ENCODE peak calls at places on chromosomes 11 and 22, in seven cellular contexts. One of them, this sample, is unnamed.

GRCh38 chr11:112455791-112456190 is 195.1 kb upstream of the PLET1 start:
- DNase-seq in GF-D8: no peak
- DNase-seq in effector memory CD4-positive, alpha-beta T cell: no peak
- DNase-seq in caudate nucleus: no peak
- DNase-seq in myocyte: no peak
- DNase-seq in skeletal muscle cell: peak; percentile 4
- DNase-seq in spleen: no peak
- DNase-seq in this sample: no peak

GRCh38 chr22:22061085-22062077 is 78.8 kb upstream of the TOP3B start:
- DNase-seq in GF-D8: peak; percentile 81
- DNase-seq in effector memory CD4-positive, alpha-beta T cell: no peak
- DNase-seq in caudate nucleus: no peak
- DNase-seq in myocyte: peak; percentile 41
- DNase-seq in skeletal muscle cell: peak; percentile 71
- DNase-seq in spleen: no peak
- DNase-seq in this sample: no peak

GRCh38 chr11:65997286-65997685 is 4.7 kb downstream of the EIF1AD start:
- DNase-seq in GF-D8: peak; percentile 50
- DNase-seq in effector memory CD4-positive, alpha-beta T cell: no peak
- DNase-seq in caudate nucleus: no peak
- DNase-seq in myocyte: no peak
- DNase-seq in skeletal muscle cell: no peak
- DNase-seq in spleen: no peak
- DNase-seq in this sample: no peak

GRCh38 chr11:114180301-114181055 is 115.7 kb upstream of the NNMT start:
- DNase-seq in GF-D8: peak; percentile 31
- DNase-seq in effector memory CD4-positive, alpha-beta T cell: no peak
- DNase-seq in caudate nucleus: no peak
- DNase-seq in myocyte: peak; percentile 52
- DNase-seq in skeletal muscle cell: no peak
- DNase-seq in spleen: no peak
- DNase-seq in this sample: no peak

GRCh38 chr11:2466869-2467694 is 22.3 kb downstream of the KCNQ1 start:
- DNase-seq in GF-D8: peak; percentile 7
- DNase-seq in effector memory CD4-positive, alpha-beta T cell: peak; percentile 19
- DNase-seq in caudate nucleus: no peak
- DNase-seq in myocyte: no peak
- DNase-seq in skeletal muscle cell: no peak
- DNase-seq in spleen: peak; percentile 84
- DNase-seq in this sample: no peak

GRCh38 chr22:21827628-21828267 is 39.7 kb downstream of the MAPK1 start:
- DNase-seq in GF-D8: no peak
- DNase-seq in effector memory CD4-positive, alpha-beta T cell: no peak
- DNase-seq in caudate nucleus: no peak
- DNase-seq in myocyte: no peak
- DNase-seq in skeletal muscle cell: no peak
- DNase-seq in spleen: no peak
- DNase-seq in this sample: no peak

GRCh38 chr11:111819161-111820058 is 52.0 kb downstream of the ALG9 start:
- DNase-seq in GF-D8: peak; percentile 80
- DNase-seq in effector memory CD4-positive, alpha-beta T cell: no peak
- DNase-seq in caudate nucleus: no peak
- DNase-seq in myocyte: peak; percentile 52
- DNase-seq in skeletal muscle cell: peak; percentile 82
- DNase-seq in spleen: no peak
- DNase-seq in this sample: no peak

GRCh38 chr22:46065733-46066454 is 84.4 kb upstream of the PPARA start:
- DNase-seq in GF-D8: no peak
- DNase-seq in effector memory CD4-positive, alpha-beta T cell: no peak
- DNase-seq in caudate nucleus: no peak
- DNase-seq in myocyte: peak; percentile 60
- DNase-seq in skeletal muscle cell: no peak
- DNase-seq in spleen: no peak
- DNase-seq in this sample: no peak

GRCh38 chr11:46149826-46150225 is 28.6 kb upstream of the PHF21A start:
- DNase-seq in GF-D8: no peak
- DNase-seq in effector memory CD4-positive, alpha-beta T cell: no peak
- DNase-seq in caudate nucleus: no peak
- DNase-seq in myocyte: no peak
- DNase-seq in skeletal muscle cell: no peak
- DNase-seq in spleen: no peak
- DNase-seq in this sample: no peak

GRCh38 chr11:69084371-69084770 is 35.6 kb downstream of the TPCN2 start:
- DNase-seq in GF-D8: no peak
- DNase-seq in effector memory CD4-positive, alpha-beta T cell: no peak
- DNase-seq in caudate nucleus: no peak
- DNase-seq in myocyte: no peak
- DNase-seq in skeletal muscle cell: no peak
- DNase-seq in spleen: no peak
- DNase-seq in this sample: no peak

GRCh38 chr11:47412152-47412746 is 3.9 kb downstream of the SLC39A13 start:
- DNase-seq in GF-D8: no peak
- DNase-seq in effector memory CD4-positive, alpha-beta T cell: no peak
- DNase-seq in caudate nucleus: no peak
- DNase-seq in myocyte: peak; percentile 79
- DNase-seq in skeletal muscle cell: no peak
- DNase-seq in spleen: peak; percentile 93
- DNase-seq in this sample: no peak

GRCh38 chr11:70210051-70210501 is 7.0 kb downstream of the FADD start:
- DNase-seq in GF-D8: no peak
- DNase-seq in effector memory CD4-positive, alpha-beta T cell: no peak
- DNase-seq in caudate nucleus: no peak
- DNase-seq in myocyte: peak; percentile 31
- DNase-seq in skeletal muscle cell: peak; percentile 69
- DNase-seq in spleen: peak; percentile 58
- DNase-seq in this sample: no peak

GRCh38 chr11:92782806-92783205 is 186.6 kb upstream of the MTNR1B start:
- DNase-seq in GF-D8: no peak
- DNase-seq in effector memory CD4-positive, alpha-beta T cell: no peak
- DNase-seq in caudate nucleus: no peak
- DNase-seq in myocyte: no peak
- DNase-seq in skeletal muscle cell: peak; percentile 24
- DNase-seq in spleen: no peak
- DNase-seq in this sample: no peak

GRCh38 chr22:50461979-50462540 is 12.8 kb downstream of the SBF1 start:
- DNase-seq in GF-D8: no peak
- DNase-seq in effector memory CD4-positive, alpha-beta T cell: no peak
- DNase-seq in caudate nucleus: no peak
- DNase-seq in myocyte: no peak
- DNase-seq in skeletal muscle cell: no peak
- DNase-seq in spleen: no peak
- DNase-seq in this sample: no peak

GRCh38 chr11:1458340-1459218 is 28.0 kb downstream of the MOB2 start:
- DNase-seq in GF-D8: no peak
- DNase-seq in effector memory CD4-positive, alpha-beta T cell: no peak
- DNase-seq in caudate nucleus: no peak
- DNase-seq in myocyte: no peak
- DNase-seq in skeletal muscle cell: no peak
- DNase-seq in spleen: no peak
- DNase-seq in this sample: peak; percentile 76